ENCODE peak calls at places on chromosomes 7 and 10, in four cellular contexts. B is MCF 10A, R is dorsolateral prefrontal cortex, M is NB4. H is an unnamed sample.

GRCh38 chr7:11458736-11459483 is 373.1 kb downstream of the THSD7A start:
- DNase-seq in B (peak), R (no peak), M (peak), H (no peak)

GRCh38 chr10:132877473-132877872 is 64.9 kb downstream of the CFAP46 start:
- DNase-seq in B (no peak), R (peak), M (no peak), H (no peak)

GRCh38 chr7:64665980-64666674 is at the start of gene ZNF107:
- DNase-seq in B (peak), R (peak), M (peak), H (peak)

GRCh38 chr10:75210193-75211006 is at the start of gene VDAC2:
- DNase-seq in B (peak), R (peak), M (peak), H (peak)

GRCh38 chr7:157594306-157594705 is 257.5 kb downstream of the DNAJB6 start:
- DNase-seq in B (no peak), R (no peak), M (no peak), H (no peak)

GRCh38 chr7:128892521-128893250 is 17.8 kb downstream of the KCP start:
- DNase-seq in B (peak), R (no peak), M (no peak), H (no peak)

GRCh38 chr7:45402480-45403218 is 171.5 kb upstream of the ADCY1 start:
- DNase-seq in B (peak), R (no peak), M (peak), H (no peak)

GRCh38 chr10:47381427-47382379 is 2.4 kb downstream of the ZNF488 start:
- DNase-seq in B (no peak), R (no peak), M (no peak), H (no peak)

GRCh38 chr7:127809285-127809702 is 157.3 kb downstream of the SND1 start:
- DNase-seq in B (peak), R (peak), M (peak), H (no peak)

GRCh38 chr10:5812283-5813090 is 747 bp downstream of the GDI2 start:
- DNase-seq in B (peak), R (no peak), M (peak), H (no peak)

GRCh38 chr10:99457808-99458207 is 27.4 kb upstream of the GOT1 start:
- DNase-seq in B (no peak), R (no peak), M (no peak), H (no peak)

GRCh38 chr7:107715531-107715930 is 28.4 kb upstream of the CBLL1 start:
- DNase-seq in B (peak), R (no peak), M (no peak), H (no peak)

GRCh38 chr10:125014086-125014830 is 72.3 kb downstream of the ZRANB1 start:
- DNase-seq in B (no peak), R (no peak), M (no peak), H (no peak)

GRCh38 chr7:123494193-123494796 is 40.1 kb downstream of the IQUB start:
- DNase-seq in B (peak), R (no peak), M (peak), H (no peak)

GRCh38 chr7:135342887-135343286 is 109.2 kb downstream of the STRA8 start:
- DNase-seq in B (no peak), R (peak), M (no peak), H (peak)

GRCh38 chr7:150403376-150404171 is 24.4 kb downstream of the ZNF775 start:
- DNase-seq in B (no peak), R (peak), M (no peak), H (no peak)

GRCh38 chr7:2601907-2602735 is 29.7 kb upstream of the TTYH3 start:
- DNase-seq in B (no peak), R (no peak), M (no peak), H (no peak)

GRCh38 chr10:11035318-11035920 is 17.7 kb downstream of the CELF2 start:
- DNase-seq in B (peak), R (no peak), M (no peak), H (no peak)

GRCh38 chr10:96714031-96714590 is 6.2 kb downstream of the PIK3AP1 start:
- DNase-seq in B (peak), R (no peak), M (no peak), H (no peak)

GRCh38 chr10:121739114-121739513 is 140.9 kb upstream of the FGFR2 start:
- DNase-seq in B (no peak), R (no peak), M (no peak), H (no peak)

GRCh38 chr10:52308251-52309031 is 5.6 kb upstream of the DKK1 start:
- DNase-seq in B (peak), R (peak), M (peak), H (no peak)

GRCh38 chr10:124719213-124719851 is 24.8 kb downstream of the FAM53B start:
- DNase-seq in B (peak), R (peak), M (peak), H (peak)

GRCh38 chr7:151692721-151693120 is 173.0 kb upstream of the RHEB start:
- DNase-seq in B (no peak), R (no peak), M (no peak), H (no peak)

GRCh38 chr10:100942229-100942628 is 27.1 kb upstream of the SEMA4G start:
- DNase-seq in B (no peak), R (no peak), M (no peak), H (no peak)

GRCh38 chr7:133961724-133962123 is 165.4 kb upstream of the LRGUK start:
- DNase-seq in B (no peak), R (no peak), M (no peak), H (no peak)

GRCh38 chr7:137950263-137950621 is 51.6 kb downstream of the CREB3L2 start:
- DNase-seq in B (no peak), R (no peak), M (no peak), H (no peak)

GRCh38 chr10:80504897-80505465 is 32.7 kb upstream of the SH2D4B start:
- DNase-seq in B (peak), R (no peak), M (no peak), H (no peak)

GRCh38 chr7:66359656-66360211 is 154.6 kb downstream of the TPST1 start:
- DNase-seq in B (peak), R (peak), M (no peak), H (no peak)

GRCh38 chr7:91634485-91635177 is 245.9 kb downstream of the MTERF1 start:
- DNase-seq in B (no peak), R (no peak), M (no peak), H (no peak)

GRCh38 chr7:154424370-154424769 is 372.2 kb downstream of the DPP6 start:
- DNase-seq in B (no peak), R (no peak), M (no peak), H (no peak)

GRCh38 chr7:18177129-18177814 is 149.6 kb upstream of the PRPS1L1 start:
- DNase-seq in B (no peak), R (no peak), M (no peak), H (no peak)

GRCh38 chr7:100726998-100727761 is 6.2 kb upstream of the ZAN start:
- DNase-seq in B (no peak), R (no peak), M (no peak), H (no peak)

GRCh38 chr7:99714171-99714570 is 20.8 kb downstream of the CYP3A7 start:
- DNase-seq in B (no peak), R (no peak), M (no peak), H (no peak)

GRCh38 chr10:44333511-44333910 is 51.4 kb downstream of the CXCL12 start:
- DNase-seq in B (no peak), R (no peak), M (no peak), H (no peak)

GRCh38 chr10:14736600-14737081 is 38.1 kb downstream of the FAM107B start:
- DNase-seq in B (no peak), R (no peak), M (peak), H (no peak)

GRCh38 chr7:22001345-22002004 is 55.8 kb upstream of the CDCA7L start:
- DNase-seq in B (peak), R (no peak), M (peak), H (no peak)

GRCh38 chr7:158477866-158478265 is 109.8 kb downstream of the PTPRN2 start:
- DNase-seq in B (no peak), R (no peak), M (no peak), H (no peak)